ENCODE peak calls at places on chromosomes 13 and 19, in five cellular contexts. S is NCI-H1930; G is activated CD4-positive, alpha-beta T cell treated with anti-CD3 and anti-CD28 coated beads for 1 hour; V is amniotic stem cell; J is EL. Z is an unnamed sample.

GRCh38 chr19:10238172-10238783 is 7.1 kb upstream of the S1PR2 start:
- DNase-seq in S (peak), G (no peak), V (no peak), J (peak), Z (peak)

GRCh38 chr19:41248895-41249294 is 15.3 kb upstream of the HNRNPUL1 start:
- DNase-seq in S (no peak), G (no peak), V (no peak), J (no peak), Z (no peak)

GRCh38 chr19:28864024-28864503 is 348.9 kb downstream of the UQCRFS1 start:
- DNase-seq in S (no peak), G (no peak), V (no peak), J (no peak), Z (no peak)

GRCh38 chr13:91894311-91894710 is 495.9 kb downstream of the GPC5 start:
- DNase-seq in S (no peak), G (no peak), V (no peak), J (no peak), Z (no peak)

GRCh38 chr13:28574617-28575142 is 79.8 kb upstream of the FLT1 start:
- DNase-seq in S (no peak), G (no peak), V (peak), J (peak), Z (peak)

GRCh38 chr19:38383184-38383583 is 4.7 kb downstream of the GGN start:
- DNase-seq in S (no peak), G (no peak), V (no peak), J (no peak), Z (no peak)

GRCh38 chr13:113184568-113185440 is 23.7 kb downstream of the PCID2 start:
- DNase-seq in S (no peak), G (no peak), V (no peak), J (no peak), Z (no peak)

GRCh38 chr13:61316647-61317046 is 99.0 kb downstream of the PCDH20 start:
- DNase-seq in S (no peak), G (no peak), V (no peak), J (no peak), Z (no peak)

GRCh38 chr19:38319421-38320258 is at the start of gene KCNK6:
- DNase-seq in S (no peak), G (peak), V (no peak), J (peak), Z (no peak)

GRCh38 chr13:114111577-114111976 is 20.8 kb downstream of the RASA3 start:
- DNase-seq in S (no peak), G (no peak), V (no peak), J (peak), Z (no peak)

GRCh38 chr19:44657211-44657921 is 13.7 kb downstream of the PVR start:
- DNase-seq in S (no peak), G (peak), V (peak), J (peak), Z (peak)

GRCh38 chr13:23146811-23147245 is 34.0 kb upstream of the SGCG start:
- DNase-seq in S (no peak), G (no peak), V (no peak), J (no peak), Z (no peak)

GRCh38 chr13:35598233-35598632 is 121.7 kb upstream of the MAB21L1 start:
- DNase-seq in S (no peak), G (no peak), V (no peak), J (no peak), Z (no peak)

GRCh38 chr19:31064486-31064885 is 284.8 kb downstream of the TSHZ3 start:
- DNase-seq in S (no peak), G (no peak), V (no peak), J (no peak), Z (no peak)

GRCh38 chr13:113526466-113527220 is 36.1 kb upstream of the DCUN1D2 start:
- DNase-seq in S (no peak), G (no peak), V (no peak), J (no peak), Z (no peak)

GRCh38 chr19:44600466-44600865 is 12.9 kb upstream of the IGSF23 start:
- DNase-seq in S (no peak), G (no peak), V (no peak), J (no peak), Z (no peak)

GRCh38 chr13:31166591-31166990 is 4.9 kb upstream of the HSPH1 start:
- DNase-seq in S (no peak), G (no peak), V (no peak), J (no peak), Z (no peak)

GRCh38 chr19:6752257-6753177 is 13.0 kb downstream of the TRIP10 start:
- DNase-seq in S (no peak), G (no peak), V (no peak), J (no peak), Z (no peak)

GRCh38 chr13:113639661-113640262 is 18.2 kb downstream of the ATP4B start:
- DNase-seq in S (no peak), G (no peak), V (no peak), J (no peak), Z (no peak)

GRCh38 chr19:460877-461609 is at the start of gene SHC2:
- DNase-seq in S (no peak), G (no peak), V (no peak), J (no peak), Z (no peak)

GRCh38 chr19:35044317-35045117 is 3.0 kb downstream of the HPN start:
- DNase-seq in S (no peak), G (peak), V (no peak), J (peak), Z (no peak)

GRCh38 chr13:36108342-36108741 is 22.8 kb downstream of the DCLK1 start:
- DNase-seq in S (no peak), G (no peak), V (no peak), J (no peak), Z (no peak)

GRCh38 chr19:36850646-36851442 is at the start of gene ZNF345:
- DNase-seq in S (peak), G (peak), V (peak), J (peak), Z (peak)

GRCh38 chr19:17294051-17294891 is 9.0 kb downstream of the ABHD8 start:
- DNase-seq in S (no peak), G (no peak), V (no peak), J (peak), Z (no peak)

GRCh38 chr13:96817336-96817941 is 176.8 kb downstream of the OXGR1 start:
- DNase-seq in S (no peak), G (no peak), V (no peak), J (peak), Z (peak)

GRCh38 chr13:72983085-72983768 is 75.6 kb upstream of the KLF5 start:
- DNase-seq in S (no peak), G (no peak), V (peak), J (peak), Z (peak)

GRCh38 chr13:112444001-112444311 is 67.8 kb downstream of the SPACA7 start:
- DNase-seq in S (peak), G (no peak), V (no peak), J (peak), Z (peak)

GRCh38 chr13:49608932-49609331 is 19.4 kb upstream of the ARL11 start:
- DNase-seq in S (no peak), G (no peak), V (no peak), J (no peak), Z (no peak)